ENCODE peak calls at places on chromosomes 4 and X, in ten cellular contexts. M is fibroblast of lung; N is stimulated activated CD8-positive, alpha-beta memory T cell treated with anti-CD3 and anti-CD28 coated beads, Interleukin-4, amount 100 ng/mL, for 24 hours; V is iPS-NIHi11; C is activated T-cell treated with anti-CD3 and anti-CD28 coated beads for 48 hours; W is upper lobe of right lung; I is NAMALWA; Z is germinal center; E is stomach; A is transverse colon. S is an unnamed sample.
A peak's percentile ranks its signal among the peaks of the same experiment; 100 is the strongest.

GRCh38 chrX:154785711-154786110 is 19.6 kb downstream of the MPP1 start:
- DNase-seq in M (no peak), N (no peak), V (no peak), C (no peak), W (no peak), I (no peak), Z (no peak), E (no peak), A (no peak), S (no peak)

GRCh38 chrX:9370888-9371287 is 94.0 kb upstream of the TBL1X start:
- DNase-seq in M (peak; percentile 63), N (no peak), V (no peak), C (no peak), W (no peak), I (no peak), Z (no peak), E (no peak), A (no peak), S (no peak)

GRCh38 chr4:53916431-53916889 is 147.9 kb downstream of the CHIC2 start:
- DNase-seq in M (peak; percentile 70), N (no peak), V (no peak), C (no peak), W (no peak), I (no peak), Z (no peak), E (no peak), A (no peak), S (no peak)

GRCh38 chrX:97556359-97556758 is 672.7 kb downstream of the RPA4 start:
- DNase-seq in M (no peak), N (no peak), V (no peak), C (no peak), W (no peak), I (no peak), Z (no peak), E (no peak), A (no peak), S (no peak)

GRCh38 chr4:153513596-153513995 is 47.4 kb downstream of the TMEM131L start:
- DNase-seq in M (no peak), N (no peak), V (no peak), C (no peak), W (no peak), I (no peak), Z (no peak), E (no peak), A (no peak), S (no peak)

GRCh38 chr4:67131224-67131623 is 414.1 kb downstream of the CENPC start:
- DNase-seq in M (peak; percentile 27), N (no peak), V (no peak), C (no peak), W (no peak), I (no peak), Z (no peak), E (no peak), A (no peak), S (no peak)

GRCh38 chr4:101239685-101240084 is 107.6 kb downstream of the PPP3CA start:
- DNase-seq in M (no peak), N (no peak), V (no peak), C (no peak), W (no peak), I (no peak), Z (no peak), E (no peak), A (no peak), S (no peak)

GRCh38 chr4:122104184-122104583 is 47.9 kb upstream of the BLTP1 start:
- DNase-seq in M (peak; percentile 4), N (no peak), V (no peak), C (no peak), W (no peak), I (no peak), Z (no peak), E (no peak), A (no peak), S (no peak)

GRCh38 chr4:107034091-107034698 is 1.9 kb downstream of the DKK2 start:
- DNase-seq in M (peak; percentile 41), N (no peak), V (peak; percentile 46), C (no peak), W (peak; percentile 56), I (no peak), Z (no peak), E (no peak), A (peak; percentile 7), S (peak; percentile 64)

GRCh38 chr4:91243132-91243531 is 1060.6 kb upstream of the GRID2 start:
- DNase-seq in M (peak; percentile 12), N (no peak), V (no peak), C (no peak), W (peak; percentile 67), I (no peak), Z (no peak), E (no peak), A (no peak), S (no peak)

GRCh38 chrX:68995780-68996551 is 167.1 kb downstream of the EFNB1 start:
- DNase-seq in M (peak; percentile 90), N (no peak), V (no peak), C (no peak), W (no peak), I (no peak), Z (no peak), E (no peak), A (peak; percentile 79), S (no peak)

GRCh38 chr4:59612235-59612634 is 1587.9 kb upstream of the ADGRL3 start:
- DNase-seq in M (peak; percentile 75), N (no peak), V (no peak), C (no peak), W (no peak), I (no peak), Z (no peak), E (no peak), A (no peak), S (no peak)

GRCh38 chr4:163681208-163681821 is 186.8 kb downstream of the TMA16 start:
- DNase-seq in M (no peak), N (no peak), V (peak; percentile 56), C (no peak), W (no peak), I (peak; percentile 72), Z (peak; percentile 54), E (no peak), A (no peak), S (peak; percentile 9)

GRCh38 chr4:46931981-46932380 is 22.9 kb upstream of the COX7B2 start:
- DNase-seq in M (peak; percentile 45), N (no peak), V (peak; percentile 43), C (no peak), W (no peak), I (peak; percentile 40), Z (no peak), E (no peak), A (peak; percentile 10), S (peak; percentile 35)

GRCh38 chrX:153723351-153724251 is 586 bp downstream of the BCAP31 start:
- DNase-seq in M (peak; percentile 39), N (peak; percentile 48), V (peak; percentile 65), C (peak; percentile 61), W (peak; percentile 74), I (peak; percentile 73), Z (peak; percentile 58), E (peak; percentile 48), A (peak; percentile 55), S (peak; percentile 42)

GRCh38 chr4:148067307-148067916 is 335.5 kb downstream of the ARHGAP10 start:
- DNase-seq in M (peak; percentile 50), N (no peak), V (no peak), C (no peak), W (no peak), I (no peak), Z (no peak), E (no peak), A (no peak), S (no peak)

GRCh38 chr4:142095886-142096605 is 459.7 kb downstream of the IL15 start:
- DNase-seq in M (peak; percentile 98), N (no peak), V (peak; percentile 39), C (no peak), W (no peak), I (no peak), Z (no peak), E (no peak), A (no peak), S (no peak)

GRCh38 chrX:31702208-31702607 is 630.4 kb upstream of the FTHL17 start:
- DNase-seq in M (peak; percentile 26), N (no peak), V (no peak), C (no peak), W (no peak), I (peak; percentile 1), Z (no peak), E (no peak), A (no peak), S (no peak)

GRCh38 chrX:10401239-10401638 is 219.1 kb downstream of the MID1 start:
- DNase-seq in M (no peak), N (no peak), V (no peak), C (no peak), W (no peak), I (peak; percentile 2), Z (no peak), E (no peak), A (no peak), S (no peak)

GRCh38 chrX:40439625-40440532 is 140.9 kb upstream of the ATP6AP2 start:
- DNase-seq in M (no peak), N (no peak), V (no peak), C (no peak), W (no peak), I (no peak), Z (no peak), E (no peak), A (no peak), S (no peak)

GRCh38 chr4:113869743-113870375 is 108.3 kb upstream of the CAMK2D start:
- DNase-seq in M (peak; percentile 81), N (peak; percentile 43), V (no peak), C (peak; percentile 30), W (no peak), I (peak; percentile 49), Z (no peak), E (peak; percentile 30), A (no peak), S (no peak)

GRCh38 chr4:2166253-2166652 is 75.7 kb downstream of the HAUS3 start:
- DNase-seq in M (no peak), N (no peak), V (no peak), C (no peak), W (no peak), I (no peak), Z (no peak), E (no peak), A (peak; percentile 27), S (no peak)

GRCh38 chrX:105695451-105695850 is 126.9 kb upstream of the NRK start:
- DNase-seq in M (peak; percentile 60), N (no peak), V (no peak), C (no peak), W (no peak), I (no peak), Z (no peak), E (no peak), A (no peak), S (no peak)

GRCh38 chr4:7192252-7193039 is at the start of gene SORCS2:
- DNase-seq in M (peak; percentile 53), N (peak; percentile 33), V (peak; percentile 89), C (peak; percentile 64), W (peak; percentile 83), I (peak; percentile 34), Z (peak; percentile 74), E (peak; percentile 67), A (peak; percentile 49), S (peak; percentile 65)

GRCh38 chr4:98746530-98746929 is 88.1 kb upstream of the TSPAN5 start:
- DNase-seq in M (peak; percentile 62), N (no peak), V (no peak), C (no peak), W (no peak), I (no peak), Z (no peak), E (no peak), A (peak; percentile 13), S (no peak)

GRCh38 chrX:151030845-151031244 is 47.7 kb downstream of the HMGB3 start:
- DNase-seq in M (no peak), N (no peak), V (no peak), C (no peak), W (no peak), I (no peak), Z (no peak), E (no peak), A (no peak), S (no peak)

GRCh38 chrX:97685753-97686152 is 802.0 kb downstream of the RPA4 start:
- DNase-seq in M (peak; percentile 23), N (no peak), V (no peak), C (no peak), W (no peak), I (peak; percentile 43), Z (peak; percentile 9), E (no peak), A (no peak), S (no peak)

GRCh38 chrX:107205770-107206696 is at the start of the genes DNAAF6 and NUP62CL:
- DNase-seq in M (peak; percentile 18), N (peak; percentile 46), V (peak; percentile 85), C (peak; percentile 54), W (peak; percentile 82), I (peak; percentile 1), Z (peak; percentile 72), E (peak; percentile 61), A (peak; percentile 72), S (peak; percentile 82)

S was measured in neuronal stem cell.